ENCODE peak calls at places on chromosomes 16 and 17, in six cellular contexts. One of them, this sample, is unnamed.

GRCh38 chr16:12412252-12412651 is 391.4 kb downstream of the CPPED1 start:
- DNase-seq in IMR-90: no peak
- DNase-seq in neuronal stem cell: no peak
- DNase-seq in H1: no peak
- DNase-seq in mesenchymal stem cell: no peak
- DNase-seq in trophoblast cell: no peak
- DNase-seq in this sample: no peak

GRCh38 chr16:15450624-15451023 is 16.2 kb downstream of the BMERB1 start:
- DNase-seq in IMR-90: no peak
- DNase-seq in neuronal stem cell: no peak
- DNase-seq in H1: no peak
- DNase-seq in mesenchymal stem cell: no peak
- DNase-seq in trophoblast cell: no peak
- DNase-seq in this sample: no peak

GRCh38 chr16:10558746-10559641 is 21.4 kb downstream of the EMP2 start:
- DNase-seq in IMR-90: no peak
- DNase-seq in neuronal stem cell: no peak
- DNase-seq in H1: no peak
- DNase-seq in mesenchymal stem cell: no peak
- DNase-seq in trophoblast cell: peak; percentile 24
- DNase-seq in this sample: no peak

GRCh38 chr16:81551141-81551808 is 106.7 kb downstream of the CMIP start:
- DNase-seq in IMR-90: peak; percentile 70
- DNase-seq in neuronal stem cell: no peak
- DNase-seq in H1: no peak
- DNase-seq in mesenchymal stem cell: peak; percentile 80
- DNase-seq in trophoblast cell: peak; percentile 83
- DNase-seq in this sample: no peak

GRCh38 chr17:80861892-80862291 is 129.7 kb upstream of the CHMP6 start:
- DNase-seq in IMR-90: peak; percentile 30
- DNase-seq in neuronal stem cell: no peak
- DNase-seq in H1: no peak
- DNase-seq in mesenchymal stem cell: peak; percentile 62
- DNase-seq in trophoblast cell: peak; percentile 61
- DNase-seq in this sample: peak; percentile 74

GRCh38 chr17:69637399-69638165 is 223.1 kb downstream of the MAP2K6 start:
- DNase-seq in IMR-90: peak; percentile 81
- DNase-seq in neuronal stem cell: no peak
- DNase-seq in H1: no peak
- DNase-seq in mesenchymal stem cell: peak; percentile 20
- DNase-seq in trophoblast cell: peak; percentile 28
- DNase-seq in this sample: no peak

GRCh38 chr16:55868137-55868536 is 7.0 kb downstream of the CES5A start:
- DNase-seq in IMR-90: no peak
- DNase-seq in neuronal stem cell: no peak
- DNase-seq in H1: no peak
- DNase-seq in mesenchymal stem cell: no peak
- DNase-seq in trophoblast cell: no peak
- DNase-seq in this sample: no peak

GRCh38 chr17:10292057-10292931 is 80.5 kb downstream of the MYH13 start:
- DNase-seq in IMR-90: peak; percentile 26
- DNase-seq in neuronal stem cell: no peak
- DNase-seq in H1: no peak
- DNase-seq in mesenchymal stem cell: peak; percentile 38
- DNase-seq in trophoblast cell: peak; percentile 76
- DNase-seq in this sample: no peak

GRCh38 chr16:52634101-52634500 is 87.2 kb upstream of the TOX3 start:
- DNase-seq in IMR-90: no peak
- DNase-seq in neuronal stem cell: no peak
- DNase-seq in H1: no peak
- DNase-seq in mesenchymal stem cell: no peak
- DNase-seq in trophoblast cell: no peak
- DNase-seq in this sample: no peak

GRCh38 chr17:43434902-43435319 is 36.1 kb downstream of the ARL4D start:
- DNase-seq in IMR-90: no peak
- DNase-seq in neuronal stem cell: no peak
- DNase-seq in H1: no peak
- DNase-seq in mesenchymal stem cell: no peak
- DNase-seq in trophoblast cell: no peak
- DNase-seq in this sample: no peak

GRCh38 chr17:57911834-57912673 is 43.2 kb downstream of the CUEDC1 start:
- DNase-seq in IMR-90: no peak
- DNase-seq in neuronal stem cell: peak; percentile 73
- DNase-seq in H1: no peak
- DNase-seq in mesenchymal stem cell: no peak
- DNase-seq in trophoblast cell: no peak
- DNase-seq in this sample: peak; percentile 69

GRCh38 chr16:72061564-72061963 is 1.5 kb upstream of the HPR start:
- DNase-seq in IMR-90: no peak
- DNase-seq in neuronal stem cell: no peak
- DNase-seq in H1: no peak
- DNase-seq in mesenchymal stem cell: no peak
- DNase-seq in trophoblast cell: no peak
- DNase-seq in this sample: no peak

GRCh38 chr16:920722-921121 is 50.1 kb downstream of the LMF1 start:
- DNase-seq in IMR-90: peak; percentile 21
- DNase-seq in neuronal stem cell: no peak
- DNase-seq in H1: no peak
- DNase-seq in mesenchymal stem cell: peak; percentile 14
- DNase-seq in trophoblast cell: peak; percentile 73
- DNase-seq in this sample: no peak

GRCh38 chr17:3859895-3860294 is 13.8 kb upstream of the NCBP3 start:
- DNase-seq in IMR-90: no peak
- DNase-seq in neuronal stem cell: no peak
- DNase-seq in H1: no peak
- DNase-seq in mesenchymal stem cell: no peak
- DNase-seq in trophoblast cell: no peak
- DNase-seq in this sample: peak; percentile 28

GRCh38 chr16:52861614-52862022 is 191.1 kb downstream of the CHD9NB start:
- DNase-seq in IMR-90: no peak
- DNase-seq in neuronal stem cell: peak; percentile 51
- DNase-seq in H1: peak; percentile 51
- DNase-seq in mesenchymal stem cell: peak; percentile 1
- DNase-seq in trophoblast cell: peak; percentile 45
- DNase-seq in this sample: no peak

DNA sequence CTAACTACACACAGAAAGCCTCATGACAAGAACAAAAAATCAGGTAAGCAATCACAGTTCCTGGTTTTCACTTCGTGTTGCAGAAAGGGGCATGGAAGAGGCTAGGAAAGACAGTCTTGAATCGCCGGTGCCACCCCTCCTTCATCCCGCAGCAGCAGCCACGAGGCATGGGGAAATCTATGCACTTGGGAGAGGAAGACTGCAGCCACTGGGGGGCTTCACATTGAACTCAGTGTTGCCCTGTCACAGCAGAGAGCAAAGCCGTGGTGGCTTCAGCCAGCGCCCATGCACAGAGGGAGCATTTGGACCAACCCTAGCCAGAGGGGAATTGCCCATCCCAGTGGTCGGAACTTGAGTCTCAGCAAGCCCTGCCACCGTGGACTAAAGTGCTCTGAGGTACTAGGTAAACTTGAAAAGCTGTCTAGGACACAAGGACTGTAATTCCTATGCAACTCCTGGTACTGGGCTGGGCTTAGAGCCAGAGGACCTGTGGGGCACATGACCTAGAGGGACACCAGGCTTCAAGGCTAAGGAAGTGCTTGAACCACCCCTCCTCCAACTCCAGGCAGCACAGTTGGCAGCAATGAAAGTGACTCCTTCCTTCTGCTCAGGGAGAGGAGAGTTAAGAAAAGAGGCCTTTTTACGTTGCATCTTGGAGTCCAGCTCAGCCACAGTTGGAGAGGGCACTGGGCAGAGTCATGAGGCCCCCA is 35.2 kb upstream of the ATP2C2 start:
- DNase-seq in IMR-90: no peak
- DNase-seq in neuronal stem cell: no peak
- DNase-seq in H1: no peak
- DNase-seq in mesenchymal stem cell: no peak
- DNase-seq in trophoblast cell: no peak
- DNase-seq in this sample: peak; percentile 57
- H3K14ac ChIP-seq in IMR-90: no peak overlapping the region
- H3K14ac ChIP-seq in neuronal stem cell: no peak overlapping the region
- H3K14ac ChIP-seq in H1: no peak overlapping the region
- H3K14ac ChIP-seq in mesenchymal stem cell: no peak overlapping the region
- H3K14ac ChIP-seq in trophoblast cell: no peak overlapping the region
- H3K14ac ChIP-seq in this sample: no peak overlapping the region

GRCh38 chr16:27242868-27243590 is 25.5 kb downstream of the NSMCE1 start:
- DNase-seq in IMR-90: peak; percentile 98
- DNase-seq in neuronal stem cell: no peak
- DNase-seq in H1: no peak
- DNase-seq in mesenchymal stem cell: peak; percentile 98
- DNase-seq in trophoblast cell: peak; percentile 38
- DNase-seq in this sample: peak; percentile 36
- H3K14ac ChIP-seq in IMR-90: peak overlapping the region; percentile 98
- H3K14ac ChIP-seq in neuronal stem cell: no peak overlapping the region
- H3K14ac ChIP-seq in H1: no peak overlapping the region
- H3K14ac ChIP-seq in mesenchymal stem cell: no peak overlapping the region
- H3K14ac ChIP-seq in trophoblast cell: peak overlapping the region; percentile 14
- H3K14ac ChIP-seq in this sample: no peak overlapping the region

GRCh38 chr16:83606486-83607030 is 201.2 kb upstream of the HSBP1 start:
- DNase-seq in IMR-90: no peak
- DNase-seq in neuronal stem cell: no peak
- DNase-seq in H1: peak; percentile 46
- DNase-seq in mesenchymal stem cell: no peak
- DNase-seq in trophoblast cell: no peak
- DNase-seq in this sample: peak; percentile 50

GRCh38 chr16:83603981-83604570 is 203.7 kb upstream of the HSBP1 start:
- DNase-seq in IMR-90: no peak
- DNase-seq in neuronal stem cell: no peak
- DNase-seq in H1: peak; percentile 31
- DNase-seq in mesenchymal stem cell: no peak
- DNase-seq in trophoblast cell: no peak
- DNase-seq in this sample: peak; percentile 15

GRCh38 chr16:83599789-83600462 is 207.9 kb upstream of the HSBP1 start:
- DNase-seq in IMR-90: no peak
- DNase-seq in neuronal stem cell: no peak
- DNase-seq in H1: no peak
- DNase-seq in mesenchymal stem cell: no peak
- DNase-seq in trophoblast cell: no peak
- DNase-seq in this sample: peak; percentile 10

DNA sequence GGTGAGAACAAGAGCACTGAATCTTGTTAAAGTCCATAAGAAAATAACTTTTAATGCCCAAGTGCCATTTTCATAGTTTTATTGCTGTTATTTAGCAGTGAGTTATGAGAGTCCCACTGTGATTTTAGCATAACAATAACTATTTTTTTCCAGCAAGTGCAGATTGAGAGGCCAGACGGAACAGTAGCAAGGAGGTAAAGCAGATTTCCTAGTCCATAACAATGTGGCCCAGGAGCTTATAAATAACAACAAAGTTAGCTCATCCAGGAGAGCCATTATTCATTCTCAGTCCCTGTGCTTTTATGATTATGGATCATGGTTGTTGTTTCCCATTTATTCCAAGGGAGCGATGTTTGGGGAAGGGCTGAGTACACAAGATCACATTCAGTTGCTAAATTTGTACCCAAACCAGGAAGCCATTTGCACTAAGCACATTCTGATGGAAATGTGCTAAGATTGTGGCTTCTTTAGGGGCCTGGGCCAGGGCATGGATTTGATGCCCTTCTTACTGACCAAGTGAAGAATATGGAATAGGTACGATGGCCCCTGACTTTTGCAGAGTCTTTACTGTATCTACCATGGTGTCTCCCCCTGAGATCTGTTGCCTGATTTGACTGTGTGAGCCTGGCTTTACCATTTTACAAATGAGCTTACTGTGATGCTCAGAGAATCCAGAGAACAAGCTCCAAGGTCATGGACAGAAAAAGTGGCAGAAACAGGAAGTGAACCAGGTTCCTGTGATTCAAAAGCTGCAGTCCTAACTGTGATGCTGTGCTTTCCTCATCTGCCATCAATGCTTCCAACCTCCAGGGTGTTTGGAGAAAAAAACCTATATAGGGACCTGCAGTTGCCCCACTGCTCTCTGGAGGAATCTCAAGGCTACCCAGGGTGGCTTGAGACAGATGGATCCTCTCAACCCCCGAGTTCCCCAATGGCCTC is 204.7 kb upstream of the HSBP1 start:
- DNase-seq in IMR-90: no peak
- DNase-seq in neuronal stem cell: no peak
- DNase-seq in H1: peak; percentile 43
- DNase-seq in mesenchymal stem cell: no peak
- DNase-seq in trophoblast cell: no peak
- DNase-seq in this sample: peak; percentile 25
- H3K14ac ChIP-seq in IMR-90: no peak overlapping the region
- H3K14ac ChIP-seq in neuronal stem cell: no peak overlapping the region
- H3K14ac ChIP-seq in H1: no peak overlapping the region
- H3K14ac ChIP-seq in mesenchymal stem cell: no peak overlapping the region
- H3K14ac ChIP-seq in trophoblast cell: no peak overlapping the region
- H3K14ac ChIP-seq in this sample: no peak overlapping the region

GRCh38 chr16:30457256-30457655 is 11.6 kb upstream of the SEPHS2 start:
- DNase-seq in IMR-90: no peak
- DNase-seq in neuronal stem cell: no peak
- DNase-seq in H1: no peak
- DNase-seq in mesenchymal stem cell: no peak
- DNase-seq in trophoblast cell: no peak
- DNase-seq in this sample: no peak

GRCh38 chr16:30459456-30459855 is 13.1 kb upstream of the ITGAL start:
- DNase-seq in IMR-90: no peak
- DNase-seq in neuronal stem cell: no peak
- DNase-seq in H1: no peak
- DNase-seq in mesenchymal stem cell: no peak
- DNase-seq in trophoblast cell: no peak
- DNase-seq in this sample: no peak

GRCh38 chr16:30456302-30456701 is 10.6 kb upstream of the SEPHS2 start:
- DNase-seq in IMR-90: no peak
- DNase-seq in neuronal stem cell: no peak
- DNase-seq in H1: no peak
- DNase-seq in mesenchymal stem cell: no peak
- DNase-seq in trophoblast cell: no peak
- DNase-seq in this sample: no peak

GRCh38 chr16:30458561-30459394 is 13.1 kb upstream of the SEPHS2 start:
- DNase-seq in IMR-90: no peak
- DNase-seq in neuronal stem cell: no peak
- DNase-seq in H1: no peak
- DNase-seq in mesenchymal stem cell: no peak
- DNase-seq in trophoblast cell: no peak
- DNase-seq in this sample: no peak

DNA sequence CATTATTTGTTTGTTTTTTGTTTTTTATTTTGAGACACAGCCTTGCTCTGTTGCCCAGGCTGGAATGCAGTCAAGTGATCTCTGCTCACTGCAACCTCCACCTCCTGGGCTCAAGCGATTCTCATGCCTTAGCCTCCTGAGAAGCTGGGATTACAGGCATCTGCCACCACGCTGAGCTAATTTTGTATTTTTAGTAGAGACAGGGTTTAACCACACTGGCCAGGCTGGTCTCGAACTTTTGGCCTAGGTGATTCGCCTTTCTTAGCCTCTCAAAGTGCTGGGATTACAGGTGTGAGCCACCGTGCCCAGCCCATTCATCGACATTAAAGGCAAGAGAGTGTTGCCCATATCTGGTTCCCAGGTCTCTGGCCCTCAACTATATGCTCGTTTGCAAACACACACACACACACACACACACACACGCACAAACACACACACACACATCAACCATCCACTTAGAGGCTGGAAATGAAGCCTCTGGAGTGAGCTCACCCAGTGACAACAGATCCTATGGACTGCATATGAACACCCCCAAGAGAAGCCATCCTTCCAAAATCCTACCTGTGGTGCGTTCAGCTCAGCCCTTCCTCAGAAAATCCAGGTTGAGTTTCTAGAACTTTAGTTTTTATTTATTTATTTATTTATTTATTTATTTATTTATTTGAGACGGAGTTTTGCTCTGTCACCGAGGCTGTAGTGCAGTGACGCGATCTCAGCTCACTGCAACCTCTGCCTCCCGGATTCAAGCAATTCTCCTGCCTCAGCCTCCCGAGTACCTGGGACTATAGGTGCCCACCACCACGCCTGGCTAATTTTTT is 12.3 kb upstream of the SEPHS2 start:
- DNase-seq in IMR-90: no peak
- DNase-seq in neuronal stem cell: no peak
- DNase-seq in H1: no peak
- DNase-seq in mesenchymal stem cell: no peak
- DNase-seq in trophoblast cell: no peak
- DNase-seq in this sample: no peak
- H3K14ac ChIP-seq in IMR-90: no peak overlapping the region
- H3K14ac ChIP-seq in neuronal stem cell: no peak overlapping the region
- H3K14ac ChIP-seq in H1: no peak overlapping the region
- H3K14ac ChIP-seq in mesenchymal stem cell: no peak overlapping the region
- H3K14ac ChIP-seq in trophoblast cell: no peak overlapping the region
- H3K14ac ChIP-seq in this sample: no peak overlapping the region

This sample was measured in H9.